ENCODE peak calls at places on chromosomes 12 and 14, in eight cellular contexts. T, F, U, W, Z, X, E and K are unnamed samples.

GRCh38 chr12:50686976-50687375 is 76.9 kb upstream of the ATF1 start:
- DNase-seq in T (no peak), F (no peak), U (no peak), W (no peak), Z (no peak), X (no peak), E (no peak), K (no peak)

GRCh38 chr14:31060253-31060875 is 34.2 kb upstream of the STRN3 start:
- DNase-seq in T (no peak), F (no peak), U (no peak), W (peak; percentile 82), Z (no peak), X (no peak), E (no peak), K (no peak)

GRCh38 chr14:34361504-34362011 is 100.5 kb downstream of the SPTSSA start:
- DNase-seq in T (no peak), F (no peak), U (no peak), W (no peak), Z (no peak), X (no peak), E (no peak), K (no peak)

GRCh38 chr12:12941450-12942350 is 10.3 kb downstream of the GPRC5D start:
- DNase-seq in T (no peak), F (no peak), U (no peak), W (no peak), Z (no peak), X (no peak), E (no peak), K (no peak)

GRCh38 chr12:104292872-104293794 is 10.4 kb upstream of the EID3 start:
- DNase-seq in T (no peak), F (no peak), U (no peak), W (no peak), Z (no peak), X (no peak), E (no peak), K (no peak)

GRCh38 chr12:45191239-45191638 is 24.7 kb upstream of the ANO6 start:
- DNase-seq in T (no peak), F (peak; percentile 17), U (peak; percentile 2), W (peak; percentile 59), Z (no peak), X (no peak), E (peak; percentile 7), K (peak; percentile 53)

GRCh38 chr14:104372390-104373054 is 207.0 kb upstream of the C14orf180 start:
- DNase-seq in T (no peak), F (no peak), U (no peak), W (no peak), Z (no peak), X (no peak), E (no peak), K (no peak)

GRCh38 chr12:46383654-46384450 is 11.3 kb upstream of the SLC38A2 start:
- DNase-seq in T (peak; percentile 90), F (peak; percentile 89), U (peak; percentile 91), W (peak; percentile 81), Z (peak; percentile 82), X (peak; percentile 85), E (peak; percentile 81), K (peak; percentile 95)

GRCh38 chr12:5779401-5779800 is 165.7 kb downstream of the ANO2 start:
- DNase-seq in T (no peak), F (no peak), U (no peak), W (no peak), Z (no peak), X (no peak), E (no peak), K (no peak)

GRCh38 chr14:95260537-95261440 is 58.9 kb downstream of the CLMN start:
- DNase-seq in T (no peak), F (peak; percentile 63), U (peak; percentile 56), W (peak; percentile 83), Z (no peak), X (peak; percentile 79), E (no peak), K (peak; percentile 83)

GRCh38 chr14:64878775-64879634 is 702 bp downstream of the SPTB start:
- DNase-seq in T (peak; percentile 57), F (peak; percentile 15), U (no peak), W (no peak), Z (no peak), X (no peak), E (peak; percentile 40), K (no peak)

GRCh38 chr12:130031571-130032189 is 127.9 kb upstream of the TMEM132D start:
- DNase-seq in T (peak; percentile 43), F (peak; percentile 69), U (peak; percentile 29), W (peak; percentile 30), Z (no peak), X (no peak), E (peak; percentile 79), K (peak; percentile 63)

GRCh38 chr14:35867280-35867629 is 41.1 kb downstream of the BRMS1L start:
- DNase-seq in T (no peak), F (no peak), U (no peak), W (no peak), Z (no peak), X (no peak), E (no peak), K (peak; percentile 52)

GRCh38 chr12:84436134-84436533 is 476.5 kb downstream of the SLC6A15 start:
- DNase-seq in T (no peak), F (no peak), U (no peak), W (no peak), Z (no peak), X (no peak), E (no peak), K (no peak)

GRCh38 chr14:67837011-67837624 is 17.5 kb downstream of the RAD51B start:
- DNase-seq in T (peak; percentile 62), F (peak; percentile 59), U (peak; percentile 81), W (peak; percentile 71), Z (no peak), X (peak; percentile 82), E (peak; percentile 73), K (peak; percentile 90)

GRCh38 chr14:68894123-68894522 is 85.0 kb downstream of the ACTN1 start:
- DNase-seq in T (no peak), F (no peak), U (no peak), W (no peak), Z (peak; percentile 41), X (no peak), E (no peak), K (peak; percentile 71)

GRCh38 chr14:66610154-66610563 is 102.2 kb downstream of the GPHN start:
- DNase-seq in T (peak; percentile 24), F (peak; percentile 16), U (peak; percentile 60), W (peak; percentile 18), Z (no peak), X (no peak), E (peak; percentile 1), K (peak; percentile 12)

GRCh38 chr12:23354800-23355199 is 594.7 kb downstream of the SOX5 start:
- DNase-seq in T (no peak), F (no peak), U (no peak), W (no peak), Z (no peak), X (no peak), E (no peak), K (no peak)

GRCh38 chr12:80041691-80042090 is 57.6 kb upstream of the OTOGL start:
- DNase-seq in T (no peak), F (peak; percentile 58), U (no peak), W (peak; percentile 52), Z (no peak), X (peak; percentile 63), E (no peak), K (no peak)